ENCODE peak calls at places on chromosomes 4 and X, in ten cellular contexts. B is tibial artery; D is left lung; A is IMR-90; Q is left ventricle myocardium inferior; X is effector memory CD4-positive, alpha-beta T cell; C is kidney; G is upper lobe of left lung; W is fibroblast of lung; R is Peyer's patch. M is an unnamed sample. For H3K4me1, the result is how much of the 10 kb centered on the place peaks cover.

GRCh38 chrX:372856-373640 is 13.7 kb downstream of the PPP2R3B start:
- DNase-seq in B (no peak), D (no peak), A (peak), Q (no peak), X (no peak), C (peak), G (no peak), W (no peak), R (no peak), M (no peak)

GRCh38 chrX:51496501-51497291 is at the start of gene NUDT11:
- DNase-seq in B (peak), D (peak), A (peak), Q (peak), X (no peak), C (peak), G (peak), W (peak), R (peak), M (peak)

GRCh38 chr4:37977471-37978452 is 17.6 kb downstream of the PTTG2 start:
- DNase-seq in B (peak), D (peak), A (peak), Q (peak), X (peak), C (peak), G (peak), W (peak), R (peak), M (peak)

GRCh38 chr4:71126719-71127118 is 133.3 kb downstream of the DCK start:
- DNase-seq in B (no peak), D (no peak), A (peak), Q (no peak), X (no peak), C (no peak), G (no peak), W (peak), R (no peak), M (no peak)

GRCh38 chr4:17033256-17034245 is 135.1 kb upstream of the LDB2 start:
- DNase-seq in B (no peak), D (no peak), A (peak), Q (no peak), X (no peak), C (no peak), G (no peak), W (peak), R (no peak), M (no peak)

GRCh38 chrX:110847334-110847733 is 51.7 kb upstream of the CHRDL1 start:
- DNase-seq in B (no peak), D (no peak), A (peak), Q (no peak), X (no peak), C (no peak), G (no peak), W (peak), R (no peak), M (no peak)

GRCh38 chr4:8592366-8593267 is at the start of gene CPZ:
- DNase-seq in B (no peak), D (no peak), A (peak), Q (no peak), X (no peak), C (peak), G (no peak), W (peak), R (no peak), M (no peak)

GRCh38 chr4:75087865-75088264 is 154.9 kb downstream of the PARM1 start:
- DNase-seq in B (no peak), D (no peak), A (no peak), Q (no peak), X (no peak), C (no peak), G (no peak), W (no peak), R (no peak), M (no peak)

GRCh38 chrX:79371640-79372039 is 4.5 kb upstream of the ITM2A start:
- DNase-seq in B (no peak), D (no peak), A (no peak), Q (no peak), X (no peak), C (no peak), G (no peak), W (no peak), R (no peak), M (no peak)

GRCh38 chrX:111869639-111870034 is 6.3 kb upstream of the TRPC5OS start:
- DNase-seq in B (no peak), D (no peak), A (peak), Q (no peak), X (no peak), C (no peak), G (peak), W (peak), R (no peak), M (no peak)

GRCh38 chr4:3714642-3715001 is 51.6 kb upstream of the ADRA2C start:
- DNase-seq in B (no peak), D (no peak), A (no peak), Q (peak), X (no peak), C (no peak), G (no peak), W (no peak), R (no peak), M (no peak)

GRCh38 chr4:109444182-109444844 is 10.7 kb downstream of the SEC24B start:
- DNase-seq in B (no peak), D (no peak), A (no peak), Q (no peak), X (no peak), C (no peak), G (no peak), W (no peak), R (no peak), M (no peak)

GRCh38 chrX:38376747-38377146 is 24.3 kb downstream of the OTC start:
- DNase-seq in B (no peak), D (no peak), A (no peak), Q (no peak), X (no peak), C (no peak), G (no peak), W (no peak), R (no peak), M (no peak)

GRCh38 chr4:25448379-25449109 is 71.5 kb downstream of the ANAPC4 start:
- DNase-seq in B (no peak), D (no peak), A (peak), Q (no peak), X (no peak), C (no peak), G (no peak), W (no peak), R (no peak), M (no peak)

GRCh38 chr4:14023036-14023435 is 395.5 kb upstream of the BOD1L1 start:
- DNase-seq in B (no peak), D (no peak), A (peak), Q (no peak), X (no peak), C (no peak), G (no peak), W (no peak), R (no peak), M (no peak)

GRCh38 chr4:25401066-25401465 is 24.0 kb downstream of the ANAPC4 start:
- DNase-seq in B (no peak), D (no peak), A (peak), Q (no peak), X (no peak), C (no peak), G (no peak), W (no peak), R (no peak), M (no peak)

DNA sequence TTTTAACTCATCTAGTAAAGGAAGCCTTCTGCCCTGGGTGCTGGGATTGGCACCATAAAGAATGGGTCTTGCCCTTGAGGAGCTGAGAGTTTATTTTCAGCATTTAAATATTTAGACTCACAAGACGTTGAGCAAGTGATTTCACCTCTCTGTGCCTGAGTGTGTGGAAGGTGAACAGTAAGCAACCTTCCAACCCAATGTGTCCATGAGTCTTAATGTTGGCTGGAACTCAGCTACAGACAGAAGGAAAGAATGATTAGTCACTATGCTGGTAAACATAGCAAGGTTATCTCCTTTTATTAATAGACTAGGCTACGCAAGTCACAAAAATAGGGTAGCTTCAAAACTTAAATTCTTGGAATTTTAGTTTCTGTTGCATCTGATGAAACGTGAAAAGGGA is 277.4 kb upstream of the GATB start:
- DNase-seq in B (no peak), D (no peak), A (peak), Q (no peak), X (no peak), C (no peak), G (no peak), W (peak), R (no peak), M (no peak)
- H3K4me1 ChIP-seq in B (under half), D (under half), A (under half), Q (under half), X (under half), C (under half), G (under half), W (under half), R (under half), M (under half)

DNA sequence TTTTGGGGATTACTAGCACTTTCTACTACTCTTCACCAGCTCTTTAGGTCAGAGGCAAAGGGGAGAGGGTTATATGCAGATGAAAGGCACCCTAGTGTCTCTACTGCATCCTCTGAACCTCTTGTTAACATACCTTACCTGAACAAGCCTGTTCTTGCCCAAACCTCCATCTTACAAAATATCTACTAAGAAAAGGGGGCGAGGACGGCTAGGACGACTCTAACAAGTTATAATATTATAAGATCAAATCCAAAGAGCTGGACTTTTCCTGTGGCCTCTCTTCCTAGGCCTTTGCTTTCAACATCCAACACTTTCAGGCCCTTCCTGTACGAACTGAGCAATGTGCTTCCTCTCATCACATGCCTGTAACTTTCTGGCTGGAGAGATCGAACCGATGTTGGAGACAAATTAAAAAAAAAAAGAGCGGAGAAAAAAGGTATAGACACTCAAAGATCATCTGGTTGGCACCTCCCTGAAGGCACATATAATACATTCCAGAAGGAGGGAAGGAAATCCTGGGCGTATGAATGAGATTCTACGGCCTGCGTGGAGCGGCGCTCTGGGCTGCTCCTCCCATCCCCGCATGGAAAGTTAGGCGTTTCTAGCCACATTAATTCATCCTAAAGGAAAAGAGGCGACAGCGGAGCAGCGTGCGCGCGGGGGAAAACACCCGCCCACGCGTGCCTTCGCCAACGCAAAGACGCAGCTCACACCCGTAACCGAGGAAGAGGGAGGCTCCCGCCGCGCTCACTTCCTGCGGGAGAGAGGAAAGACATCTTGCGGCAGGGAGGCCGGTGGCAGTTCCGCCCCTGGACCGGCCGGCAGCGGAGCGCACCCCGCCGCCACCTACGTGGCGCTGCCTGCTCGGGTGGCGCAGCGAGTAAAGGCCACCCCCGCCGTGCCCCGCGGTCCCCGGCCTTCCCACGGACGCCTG is 803 bp downstream of the PRDM5 start:
- DNase-seq in B (peak), D (peak), A (peak), Q (peak), X (no peak), C (peak), G (peak), W (peak), R (peak), M (peak)
- H3K4me1 ChIP-seq in B (under half), D (under half), A (under half), Q (half or more), X (under half), C (under half), G (under half), W (under half), R (under half), M (under half)

DNA sequence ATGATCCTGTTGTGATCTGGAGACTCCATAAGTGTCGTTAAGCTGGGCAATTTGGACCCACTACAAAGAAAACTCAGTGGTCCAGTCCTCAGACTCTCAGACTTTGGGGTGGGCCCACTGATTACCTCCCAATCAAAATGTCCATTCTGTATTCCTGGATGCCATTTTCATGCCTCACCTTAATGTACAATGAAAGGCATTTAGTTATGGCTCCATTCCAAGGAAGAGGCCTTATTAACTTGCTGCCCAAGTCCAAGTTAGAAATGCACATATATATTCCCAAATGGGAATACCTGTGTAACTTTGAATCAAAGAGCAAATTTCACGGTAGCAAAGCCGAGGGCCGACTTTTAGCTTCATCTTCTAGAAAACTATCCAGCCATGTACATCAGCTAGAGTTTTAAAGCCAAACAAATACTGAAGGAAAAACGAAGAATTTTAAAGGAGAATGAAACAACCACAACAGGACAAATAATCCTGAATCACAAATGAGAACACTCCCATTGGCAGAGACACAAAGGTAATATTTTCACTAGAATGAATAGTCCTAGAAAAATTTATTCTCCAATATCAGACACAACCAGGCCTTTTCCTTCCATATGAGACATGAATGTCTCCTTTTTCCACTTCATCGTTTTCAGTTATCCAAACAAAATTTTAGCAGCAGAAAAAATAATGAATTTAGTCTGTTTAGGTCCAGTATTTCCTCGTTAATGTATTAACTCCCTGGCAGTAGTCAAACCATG is 63.7 kb upstream of the HHIP start:
- DNase-seq in B (no peak), D (no peak), A (peak), Q (no peak), X (no peak), C (no peak), G (no peak), W (no peak), R (no peak), M (no peak)
- H3K4me1 ChIP-seq in B (under half), D (under half), A (under half), Q (under half), X (under half), C (under half), G (under half), W (under half), R (under half), M (under half)

GRCh38 chr4:784401-785331 is 41.3 kb downstream of the CPLX1 start:
- DNase-seq in B (no peak), D (no peak), A (no peak), Q (no peak), X (no peak), C (peak), G (no peak), W (no peak), R (no peak), M (no peak)
- H3K4me1 ChIP-seq in B (under half), D (under half), A (under half), Q (half or more), X (under half), C (under half), G (under half), W (under half), R (under half), M (under half)

DNA sequence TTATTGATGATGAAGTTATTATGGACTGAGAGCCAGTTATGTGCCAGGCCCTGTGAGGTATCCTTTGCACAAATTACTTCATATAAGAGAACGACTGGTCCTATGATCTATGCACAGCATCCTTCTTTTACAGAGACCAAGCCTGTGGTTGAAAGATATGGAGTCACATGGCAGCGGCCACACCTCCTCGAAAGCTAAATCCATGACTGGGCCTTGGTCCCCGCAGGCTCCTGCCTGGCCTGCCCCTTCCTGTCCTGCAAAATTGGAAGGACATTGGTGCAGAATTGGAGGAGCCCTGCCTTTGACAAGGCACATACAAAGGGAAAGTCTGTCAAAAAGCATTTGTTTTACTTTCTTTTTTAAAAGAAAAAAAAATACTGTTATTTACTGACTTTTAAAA is 18.3 kb downstream of the SORBS2 start:
- DNase-seq in B (no peak), D (no peak), A (no peak), Q (no peak), X (no peak), C (no peak), G (no peak), W (no peak), R (no peak), M (no peak)
- H3K4me1 ChIP-seq in B (under half), D (under half), A (under half), Q (half or more), X (under half), C (under half), G (under half), W (under half), R (under half), M (under half)

M was measured in CD8-positive, alpha-beta memory T cell.